ENCODE peak calls at places on chromosomes 5 and 9, in four cellular contexts. T, V, G and F are unnamed samples.

GRCh38 chr5:158119852-158120708 is 261.1 kb upstream of the CLINT1 start:
- DNase-seq in V (no peak), G (peak), T (no peak), F (no peak)

GRCh38 chr9:3768698-3769458 is 243.1 kb upstream of the RFX3 start:
- DNase-seq in V (no peak), T (no peak), G (no peak), F (no peak)

GRCh38 chr5:30390095-30390494 is 803.4 kb upstream of the CDH6 start:
- DNase-seq in T (no peak), G (no peak), V (no peak), F (no peak)

GRCh38 chr5:170475269-170476000 is 28.4 kb upstream of the KCNIP1 start:
- DNase-seq in T (no peak), V (no peak), G (no peak), F (no peak)

GRCh38 chr9:36306481-36307306 is 48.4 kb upstream of the GNE start:
- DNase-seq in T (no peak), G (peak), V (no peak), F (peak)

GRCh38 chr5:65102826-65103673 is 334.3 kb downstream of the CWC27 start:
- DNase-seq in V (no peak), T (peak), G (peak), F (peak)

GRCh38 chr5:125487231-125487630 is 740.8 kb upstream of the ZNF608 start:
- DNase-seq in G (no peak), V (no peak), T (no peak), F (no peak)

GRCh38 chr9:12903316-12903715 is 128.5 kb downstream of the LURAP1L start:
- DNase-seq in G (no peak), V (no peak), T (no peak), F (no peak)

GRCh38 chr5:132487841-132488555 is 2.6 kb downstream of the IRF1 start:
- DNase-seq in G (no peak), V (no peak), T (no peak), F (no peak)

GRCh38 chr9:133351908-133352634 is 4.1 kb downstream of the RPL7A start:
- DNase-seq in G (peak), T (no peak), V (no peak), F (no peak)

GRCh38 chr9:70297141-70297540 is 38.4 kb downstream of the SMC5 start:
- DNase-seq in T (no peak), G (no peak), V (no peak), F (no peak)

GRCh38 chr9:132670816-132671371 is 630 bp downstream of the GTF3C4 start:
- DNase-seq in T (no peak), G (peak), V (no peak), F (no peak)

GRCh38 chr5:73947876-73948275 is 321.9 kb downstream of the ARHGEF28 start:
- DNase-seq in G (no peak), T (no peak), V (no peak), F (no peak)

GRCh38 chr5:150434502-150434901 is 15.0 kb downstream of the RPS14 start:
- DNase-seq in G (no peak), V (no peak), T (no peak), F (no peak)

GRCh38 chr9:122192914-122193525 is 33.3 kb downstream of the MORN5 start:
- DNase-seq in G (no peak), T (no peak), V (no peak), F (no peak)

GRCh38 chr5:96673127-96673526 is 11.0 kb downstream of the CAST start:
- DNase-seq in V (no peak), T (no peak), G (no peak), F (no peak)

GRCh38 chr5:157734466-157734865 is 3.2 kb downstream of the THG1L start:
- DNase-seq in T (no peak), V (no peak), G (no peak), F (no peak)

GRCh38 chr5:2697446-2698200 is 53.9 kb downstream of the IRX2 start:
- DNase-seq in G (no peak), T (no peak), V (no peak), F (no peak)

GRCh38 chr5:2756764-2757163 is 5.3 kb upstream of the IRX2 start:
- DNase-seq in G (peak), V (no peak), T (no peak), F (no peak)

GRCh38 chr9:96875460-96876142 is 21.3 kb upstream of the ZNF782 start:
- DNase-seq in T (peak), V (peak), G (peak), F (peak)

GRCh38 chr5:138792181-138792808 is 39.1 kb downstream of the CTNNA1 start:
- DNase-seq in G (no peak), V (no peak), T (no peak), F (no peak)

GRCh38 chr5:55407984-55408383 is 100.2 kb downstream of the MTREX start:
- DNase-seq in T (no peak), G (no peak), V (no peak), F (no peak)

GRCh38 chr9:77488439-77489126 is 159.5 kb downstream of the GNA14 start:
- DNase-seq in T (no peak), V (no peak), G (peak), F (no peak)

GRCh38 chr5:5418764-5419163 is 3.7 kb upstream of the ICE1 start:
- DNase-seq in G (no peak), V (no peak), T (no peak), F (no peak)

GRCh38 chr9:36401179-36401740 is 1.2 kb upstream of the RNF38 start:
- DNase-seq in V (peak), G (peak), T (no peak), F (no peak)

DNA sequence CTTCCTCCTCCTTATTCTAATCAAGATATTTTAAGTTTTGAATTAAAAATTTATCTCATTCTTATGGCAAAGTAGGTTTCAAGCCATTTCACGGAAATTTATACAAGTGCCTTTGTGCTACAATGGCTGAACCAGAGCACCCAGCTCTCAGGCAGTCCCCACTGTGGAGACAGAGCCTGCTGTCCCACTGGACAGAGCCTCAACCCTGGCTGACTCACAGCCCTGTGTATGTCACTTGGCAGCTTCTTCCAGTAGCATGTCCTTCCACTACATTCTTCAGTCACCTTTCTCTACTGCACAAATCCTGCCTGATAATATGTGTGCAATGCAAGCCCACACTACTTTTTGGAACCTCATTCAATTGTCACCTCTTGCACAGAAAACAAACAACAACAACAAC is 253.1 kb downstream of the PDE4D start:
- DNase-seq in G (peak), T (no peak), V (no peak), F (no peak)
- H3K4me3 ChIP-seq in G (no peak), T (no peak), V (no peak), F (no peak)

DNA sequence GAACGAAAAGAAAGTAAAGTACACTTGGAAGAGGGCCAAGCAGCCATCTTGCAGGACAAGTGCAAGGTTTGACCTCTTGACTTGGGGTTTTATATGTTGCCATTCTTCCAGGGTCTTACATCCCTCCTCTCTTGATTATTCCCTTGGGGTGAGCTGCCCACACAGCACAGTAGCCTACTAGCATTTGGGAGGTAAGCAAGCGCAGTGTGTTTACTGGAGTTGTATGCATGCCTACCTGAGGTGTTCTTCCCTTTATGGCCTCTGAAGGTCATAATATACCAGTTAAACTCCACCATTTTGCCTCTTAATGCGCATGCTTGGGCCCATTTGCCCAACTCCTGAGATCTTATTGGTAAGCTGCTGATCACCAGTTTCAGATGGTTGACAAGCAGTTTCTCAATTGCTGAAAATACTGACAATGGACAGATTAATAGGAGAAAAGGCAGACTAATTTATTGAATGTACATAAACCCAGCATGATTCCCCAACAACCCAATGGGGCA is 173.8 kb upstream of the SLC30A5 start:
- DNase-seq in G (no peak), V (no peak), T (no peak), F (no peak)
- TF ChIP-seq CTCF in G (no peak), V (no peak), T (no peak), F (no peak)

GRCh38 chr5:173055042-173055721 is 970 bp upstream of the CREBRF start:
- DNase-seq in G (peak), T (no peak), V (no peak), F (no peak)
- H3K4me3 ChIP-seq in G (peak), T (no peak), V (peak), F (peak)

GRCh38 chr5:141330299-141331080 is at the start of gene PCDHGA1:
- DNase-seq in V (no peak), G (peak), T (no peak), F (no peak)
- TF ChIP-seq CTCF in V (peak), G (peak), T (no peak), F (peak)

GRCh38 chr9:136902259-136902821 is 16.0 kb downstream of the TRAF2 start:
- DNase-seq in T (peak), V (peak), G (peak), F (peak)
- H3K4me3 ChIP-seq in T (no peak), V (peak), G (peak), F (peak)